ENCODE peak calls at places on chromosome 4, in four cellular contexts. H is ascending aorta, E is left lung, M is IMR-90. G is an unnamed sample. For H3K4me1, the result is how much of the 10 kb centered on the place peaks cover.

GRCh38 chr4:177901786-177902185 is 459.5 kb upstream of the AGA start:
- DNase-seq in H (no peak), E (no peak), M (peak), G (no peak)

GRCh38 chr4:174928575-174929253 is 10.6 kb downstream of the ADAM29 start:
- DNase-seq in H (no peak), E (no peak), M (no peak), G (no peak)

GRCh38 chr4:74117024-74117534 is 18.1 kb upstream of the CXCL2 start:
- DNase-seq in H (peak), E (peak), M (peak), G (no peak)

GRCh38 chr4:15753786-15754185 is 24.3 kb upstream of the CD38 start:
- DNase-seq in H (no peak), E (no peak), M (peak), G (no peak)

GRCh38 chr4:15562114-15562513 is 92.4 kb downstream of the CC2D2A start:
- DNase-seq in H (no peak), E (no peak), M (peak), G (no peak)

GRCh38 chr4:83454626-83455025 is 997 bp downstream of the HELQ start:
- DNase-seq in H (no peak), E (no peak), M (peak), G (no peak)

GRCh38 chr4:15182600-15183222 is 180.4 kb downstream of the CPEB2 start:
- DNase-seq in H (no peak), E (no peak), M (no peak), G (no peak)

GRCh38 chr4:124537971-124538370 is 174.6 kb downstream of the ANKRD50 start:
- DNase-seq in H (no peak), E (no peak), M (no peak), G (no peak)

GRCh38 chr4:185019451-185020292 is 1.4 kb downstream of the HELT start:
- DNase-seq in H (no peak), E (no peak), M (no peak), G (no peak)
- H3K4me3 ChIP-seq in H (peak), E (peak), M (no peak), G (no peak)

DNA sequence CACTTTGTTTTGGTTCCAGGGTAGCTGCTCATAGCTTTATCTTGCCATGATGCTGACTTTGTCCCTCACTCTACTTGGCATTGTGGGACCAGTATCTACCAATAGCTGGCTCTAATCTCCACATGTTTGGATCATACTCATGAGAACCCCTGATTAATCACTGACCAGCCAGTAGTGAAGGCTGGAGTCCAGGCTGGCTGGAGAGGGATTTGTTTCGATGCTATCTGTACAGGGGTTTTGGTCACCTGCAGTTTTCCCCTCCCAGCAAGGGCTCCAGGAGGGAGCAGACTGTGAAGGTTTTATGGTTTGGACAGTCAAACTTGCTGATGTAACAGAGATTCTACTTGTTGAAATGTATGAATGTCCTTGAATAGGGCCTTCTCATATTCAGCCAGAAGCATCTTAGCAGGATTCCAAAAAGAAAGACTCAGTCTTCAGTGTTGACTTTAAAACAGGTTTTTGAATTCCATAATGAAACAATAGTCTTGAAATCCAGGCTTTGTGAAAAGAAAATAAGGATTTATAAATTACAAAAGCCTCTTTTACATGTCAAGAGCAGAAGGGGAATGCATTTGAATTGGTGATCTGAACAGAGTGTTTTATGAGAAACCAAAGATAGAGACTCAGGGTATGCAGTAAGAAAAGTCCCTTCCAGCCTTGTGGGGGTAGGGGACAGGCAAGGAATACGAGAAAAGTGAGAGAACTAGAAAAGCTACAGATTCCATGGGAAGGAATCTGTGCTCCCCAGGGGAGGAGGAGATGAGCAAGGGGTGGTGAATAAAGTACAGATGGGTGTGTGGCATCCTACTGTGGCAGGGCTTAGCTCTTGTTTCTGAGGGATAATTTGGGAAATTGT is 103.1 kb upstream of the SHISA3 start:
- DNase-seq in H (no peak), E (no peak), M (no peak), G (no peak)
- H3K4me1 ChIP-seq in H (under half), E (under half), M (under half), G (under half)

GRCh38 chr4:139658185-139658584 is 7.4 kb upstream of the MGST2 start:
- DNase-seq in H (no peak), E (no peak), M (no peak), G (no peak)

GRCh38 chr4:139654516-139654915 is 11.1 kb upstream of the MGST2 start:
- DNase-seq in H (no peak), E (no peak), M (no peak), G (no peak)

GRCh38 chr4:139655116-139655515 is 10.5 kb upstream of the MGST2 start:
- DNase-seq in H (no peak), E (no peak), M (peak), G (no peak)

GRCh38 chr4:139658983-139659382 is 6.6 kb upstream of the MGST2 start:
- DNase-seq in H (no peak), E (no peak), M (no peak), G (no peak)

GRCh38 chr4:139656614-139657486 is 8.8 kb upstream of the MGST2 start:
- DNase-seq in H (no peak), E (peak), M (peak), G (peak)
- H3K27ac ChIP-seq in H (no peak), E (peak), M (peak), G (no peak)

GRCh38 chr4:68466751-68467150 is 19.5 kb downstream of the TMPRSS11E start:
- DNase-seq in H (no peak), E (no peak), M (no peak), G (no peak)
- H3K4me3 ChIP-seq in H (no peak), E (no peak), M (no peak), G (no peak)

GRCh38 chr4:108359936-108360681 is 191.4 kb upstream of the LEF1 start:
- DNase-seq in H (no peak), E (no peak), M (no peak), G (no peak)

GRCh38 chr4:108359130-108359709 is 190.5 kb upstream of the LEF1 start:
- DNase-seq in H (no peak), E (no peak), M (no peak), G (no peak)

GRCh38 chr4:108360857-108361820 is 192.4 kb upstream of the LEF1 start:
- DNase-seq in H (no peak), E (no peak), M (peak), G (no peak)

GRCh38 chr4:108365551-108365950 is 196.8 kb upstream of the LEF1 start:
- DNase-seq in H (no peak), E (no peak), M (no peak), G (no peak)

GRCh38 chr4:108361886-108362285 is 193.2 kb upstream of the LEF1 start:
- DNase-seq in H (no peak), E (no peak), M (no peak), G (no peak)
- H3K4me1 ChIP-seq in H (under half), E (under half), M (under half), G (half or more)

GRCh38 chr4:2805712-2806391 is 13.0 kb downstream of the SH3BP2 start:
- DNase-seq in H (no peak), E (peak), M (no peak), G (no peak)

GRCh38 chr4:2808001-2808400 is 15.1 kb downstream of the SH3BP2 start:
- DNase-seq in H (no peak), E (no peak), M (no peak), G (no peak)

GRCh38 chr4:2804973-2805501 is 12.2 kb downstream of the SH3BP2 start:
- DNase-seq in H (no peak), E (peak), M (no peak), G (no peak)

GRCh38 chr4:2807571-2807970 is 14.7 kb downstream of the SH3BP2 start:
- DNase-seq in H (no peak), E (no peak), M (no peak), G (no peak)

DNA sequence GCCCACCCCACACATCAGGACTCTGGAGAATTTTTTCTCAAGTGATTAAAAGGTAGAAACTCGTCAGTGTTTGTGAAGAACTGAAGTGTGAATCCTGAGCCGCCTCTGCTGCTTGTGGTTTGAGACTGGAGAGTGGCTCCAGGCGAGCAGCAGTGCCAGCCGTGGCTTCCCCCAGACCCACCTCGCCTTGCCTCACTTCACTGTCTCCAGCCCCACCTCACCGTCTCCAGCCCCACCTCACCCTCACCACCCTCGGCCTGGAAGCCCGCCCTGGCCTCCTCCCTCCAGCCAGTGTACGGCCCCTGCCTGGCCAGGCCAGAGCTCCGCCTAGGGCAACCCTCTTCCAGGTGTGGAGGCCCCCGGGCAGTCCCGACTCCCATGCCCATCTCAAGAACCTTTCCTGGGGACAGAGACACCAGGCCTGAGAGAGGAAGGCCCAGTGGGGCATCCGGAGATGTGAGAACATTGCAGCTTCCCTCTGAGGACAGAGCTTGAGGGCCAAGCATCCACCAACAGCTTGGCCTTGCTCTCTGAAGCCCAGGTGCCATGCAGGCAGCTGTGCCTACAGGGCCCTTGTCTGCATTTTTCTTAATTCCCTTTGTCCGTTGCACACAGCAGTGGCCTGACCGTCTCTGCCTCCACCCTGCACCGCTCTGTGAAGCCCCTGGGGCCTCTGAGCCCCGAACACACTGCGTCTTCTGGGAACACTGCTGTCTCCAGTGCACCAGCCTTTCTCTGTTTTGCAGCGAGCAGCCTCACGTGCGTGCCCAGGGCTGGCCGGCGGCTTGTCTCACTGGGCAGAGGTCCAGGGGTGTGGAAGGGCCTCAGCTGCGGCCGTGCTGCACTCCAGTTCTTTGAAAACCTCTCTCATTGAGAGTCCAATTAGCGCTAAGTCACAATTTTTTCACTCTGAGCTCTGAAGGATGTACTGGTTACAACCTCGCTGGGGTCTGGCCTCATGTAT is 13.8 kb downstream of the SH3BP2 start:
- DNase-seq in H (no peak), E (peak), M (peak), G (no peak)
- H3K27ac ChIP-seq in H (peak), E (peak), M (peak), G (no peak)

DNA sequence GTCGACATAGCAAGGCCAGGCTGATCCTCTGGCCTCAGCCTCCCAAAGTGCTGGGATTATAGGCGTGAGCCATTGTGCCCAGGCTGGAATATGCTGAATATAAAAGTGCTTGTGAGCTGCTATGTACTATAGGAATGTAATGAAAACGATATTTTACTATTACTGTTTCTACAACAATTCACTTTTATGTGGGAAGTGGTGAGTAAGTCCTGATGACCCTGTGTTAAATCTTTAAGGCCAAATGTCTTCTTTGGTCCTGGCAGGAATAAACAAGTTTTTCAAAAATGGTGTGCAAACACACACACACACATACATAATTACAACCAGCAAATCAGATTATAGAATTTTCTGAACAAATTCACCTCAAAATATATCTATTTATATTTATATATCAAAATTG is 18.1 kb downstream of the SMIM14 start:
- DNase-seq in H (no peak), E (no peak), M (peak), G (no peak)
- H3K4me3 ChIP-seq in H (no peak), E (no peak), M (no peak), G (no peak)